ENCODE peak calls at places on chromosome 1, in five cellular contexts. S is GM23338, A is suprapubic skin, G is endothelial cell of umbilical vein, U is H1. Z is an unnamed sample.

GRCh38 chr1:241591736-241592135 is 48.4 kb downstream of the CHML start:
- DNase-seq in S (no peak), A (no peak), G (no peak), U (no peak), Z (no peak)

GRCh38 chr1:227417622-227418245 is 99.4 kb upstream of the CDC42BPA start:
- DNase-seq in S (no peak), A (no peak), G (no peak), U (no peak), Z (no peak)

GRCh38 chr1:202547215-202547614 is 163.0 kb downstream of the SYT2 start:
- DNase-seq in S (no peak), A (no peak), G (no peak), U (no peak), Z (no peak)

GRCh38 chr1:157147906-157148717 is 9.9 kb upstream of the ETV3 start:
- DNase-seq in S (no peak), A (no peak), G (no peak), U (no peak), Z (no peak)

GRCh38 chr1:24935196-24935526 is 5.1 kb upstream of the RUNX3 start:
- DNase-seq in S (no peak), A (no peak), G (no peak), U (no peak), Z (no peak)

GRCh38 chr1:103441342-103441741 is 84.2 kb upstream of the RNPC3 start:
- DNase-seq in S (peak), A (no peak), G (no peak), U (no peak), Z (no peak)

GRCh38 chr1:228344631-228345072 is 62.0 kb downstream of the TRIM11 start:
- DNase-seq in S (no peak), A (peak), G (no peak), U (no peak), Z (peak)

GRCh38 chr1:905811-906531 is 17.8 kb upstream of the SAMD11 start:
- DNase-seq in S (no peak), A (peak), G (no peak), U (no peak), Z (peak)

GRCh38 chr1:216178266-216178665 is 245.0 kb downstream of the USH2A start:
- DNase-seq in S (no peak), A (no peak), G (no peak), U (no peak), Z (no peak)

GRCh38 chr1:58620926-58621325 is 43.9 kb upstream of the TACSTD2 start:
- DNase-seq in S (no peak), A (no peak), G (no peak), U (no peak), Z (no peak)

GRCh38 chr1:71438626-71439025 is 357.8 kb upstream of the ZRANB2 start:
- DNase-seq in S (peak), A (no peak), G (no peak), U (no peak), Z (no peak)

GRCh38 chr1:237713886-237714285 is 176.8 kb downstream of the ZP4 start:
- DNase-seq in S (no peak), A (no peak), G (no peak), U (no peak), Z (no peak)

GRCh38 chr1:107536266-107536665 is 395.4 kb downstream of the NTNG1 start:
- DNase-seq in S (no peak), A (no peak), G (no peak), U (no peak), Z (no peak)

GRCh38 chr1:23578311-23578996 is 19.2 kb upstream of the ID3 start:
- DNase-seq in S (no peak), A (no peak), G (no peak), U (no peak), Z (no peak)

GRCh38 chr1:201436461-201436860 is 14.9 kb upstream of the TNNI1 start:
- DNase-seq in S (peak), A (no peak), G (no peak), U (no peak), Z (no peak)

GRCh38 chr1:39076127-39076798 is 50.1 kb downstream of the NDUFS5 start:
- DNase-seq in S (no peak), A (no peak), G (no peak), U (no peak), Z (peak)

GRCh38 chr1:172658871-172659453 is at the start of gene FASLG:
- DNase-seq in S (no peak), A (no peak), G (no peak), U (no peak), Z (no peak)

GRCh38 chr1:43947061-43947889 is 525 bp downstream of the IPO13 start:
- DNase-seq in S (no peak), A (no peak), G (no peak), U (no peak), Z (peak)

GRCh38 chr1:25714532-25714931 is 85.5 kb upstream of the SELENON start:
- DNase-seq in S (no peak), A (no peak), G (no peak), U (no peak), Z (no peak)

GRCh38 chr1:227900571-227901051 is 47.1 kb downstream of the WNT9A start:
- DNase-seq in S (no peak), A (no peak), G (no peak), U (no peak), Z (peak)

DNA sequence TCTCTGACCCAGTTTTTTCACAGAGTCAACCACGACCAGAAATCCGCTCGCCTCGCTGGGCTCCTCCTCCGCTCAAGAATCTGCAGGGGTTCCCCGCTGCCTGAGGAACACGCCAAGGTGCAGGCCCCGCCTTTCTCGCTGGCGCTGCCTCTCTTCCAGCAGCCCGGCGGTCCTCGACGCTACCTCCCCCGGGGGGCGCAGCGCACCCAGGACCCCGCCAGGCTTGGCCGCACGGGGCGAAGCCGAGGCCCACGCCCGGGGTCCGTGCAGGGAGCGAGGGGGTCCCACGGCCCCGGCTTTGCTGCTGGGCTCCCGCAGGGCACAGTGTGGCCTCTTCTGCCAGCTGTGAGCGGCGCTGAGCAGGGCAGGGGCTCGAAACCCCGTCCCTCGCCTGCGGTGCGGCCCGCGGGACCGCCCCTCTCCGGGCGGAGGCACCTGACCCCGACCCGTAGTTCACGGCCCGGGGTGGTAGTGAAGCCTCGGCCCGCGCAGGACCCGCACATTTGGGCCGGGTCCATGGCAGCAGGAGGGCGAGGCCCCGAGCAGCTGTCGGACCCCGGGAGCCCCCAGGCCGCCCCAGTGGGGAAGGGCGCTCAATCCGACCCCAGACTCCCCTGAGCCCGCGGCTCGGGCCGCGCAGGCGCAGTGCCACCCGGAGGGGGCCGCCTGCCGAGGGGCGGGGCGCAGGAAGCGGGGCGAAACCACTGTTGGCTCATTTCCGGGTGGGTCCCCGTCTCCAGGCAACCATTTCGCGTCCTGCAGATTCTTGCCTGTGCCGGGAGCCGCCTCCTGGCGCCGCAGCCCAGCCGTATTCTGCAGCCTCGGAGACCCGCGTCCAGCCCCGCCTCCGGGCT is 10.0 kb upstream of the MMEL1 start:
- DNase-seq in S (peak), A (peak), G (peak), U (peak), Z (peak)
- TF ChIP-seq CTCF in S (no peak), A (no peak), G (no peak), U (no peak), Z (peak)

DNA sequence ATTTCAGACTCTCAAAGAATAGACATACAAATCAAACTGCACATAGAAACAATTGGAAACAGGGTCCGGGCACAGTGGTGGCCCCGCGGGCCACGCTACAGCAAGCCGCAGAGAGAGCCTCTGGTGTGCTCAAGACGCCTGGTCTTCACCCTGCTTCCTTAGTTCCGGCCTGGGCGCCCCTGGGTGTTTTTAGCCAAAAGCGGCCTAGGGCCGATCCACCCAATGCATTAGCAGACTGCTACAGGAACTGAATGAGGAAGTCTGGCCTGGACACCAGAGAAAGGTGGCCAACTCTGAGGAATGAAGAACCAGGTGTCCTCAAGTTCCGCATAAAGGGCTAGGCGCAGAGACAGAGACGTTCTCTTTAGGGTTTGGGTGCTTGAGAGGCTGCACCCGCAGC is 1.7 kb downstream of the PRRX1 start:
- DNase-seq in S (no peak), A (no peak), G (no peak), U (no peak), Z (no peak)
- H3K27ac ChIP-seq in S (no peak), A (peak), G (no peak), U (no peak), Z (no peak)

GRCh38 chr1:176066709-176067108 is 140.4 kb downstream of the COP1 start:
- DNase-seq in S (no peak), A (no peak), G (no peak), U (no peak), Z (no peak)

GRCh38 chr1:176073524-176074157 is 133.4 kb downstream of the COP1 start:
- DNase-seq in S (peak), A (no peak), G (peak), U (no peak), Z (no peak)

GRCh38 chr1:176068256-176068655 is 138.8 kb downstream of the COP1 start:
- DNase-seq in S (no peak), A (no peak), G (no peak), U (no peak), Z (no peak)
- TF ChIP-seq POLR2AphosphoS5 in S (no peak), A (no peak), G (no peak), U (no peak), Z (no peak)

GRCh38 chr1:56360021-56360420 is 219.3 kb downstream of the PLPP3 start:
- DNase-seq in S (no peak), A (no peak), G (no peak), U (no peak), Z (no peak)

GRCh38 chr1:56357931-56358783 is 221.2 kb downstream of the PLPP3 start:
- DNase-seq in S (no peak), A (no peak), G (peak), U (no peak), Z (no peak)

GRCh38 chr1:56359036-56359435 is 220.3 kb downstream of the PLPP3 start:
- DNase-seq in S (no peak), A (no peak), G (no peak), U (no peak), Z (no peak)

GRCh38 chr1:56362994-56363770 is 216.2 kb downstream of the PLPP3 start:
- DNase-seq in S (no peak), A (no peak), G (peak), U (no peak), Z (no peak)
- TF ChIP-seq CTCF in S (no peak), A (no peak), G (no peak), U (no peak), Z (no peak)

DNA sequence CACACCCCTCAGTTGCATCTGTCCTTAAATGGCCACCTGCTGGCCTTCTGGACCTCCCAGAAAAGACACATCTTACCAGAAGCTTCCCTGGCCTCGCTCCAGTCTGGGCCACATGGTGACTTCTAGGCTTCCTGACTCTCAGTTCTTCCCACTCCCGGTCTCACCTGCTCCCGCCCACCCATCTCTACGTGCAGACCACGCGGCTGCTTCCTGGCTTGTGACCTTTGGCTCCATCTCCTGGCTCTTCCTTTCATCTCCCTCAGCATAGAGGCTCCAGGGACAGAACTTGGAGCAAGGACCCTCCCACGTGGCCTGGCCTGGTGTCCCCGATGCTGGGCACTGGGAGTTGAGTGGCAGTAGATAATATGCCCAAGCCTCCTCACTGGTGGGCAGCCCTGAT is 124.9 kb upstream of the IRF2BP2 start:
- DNase-seq in S (no peak), A (no peak), G (no peak), U (no peak), Z (no peak)
- H3K27ac ChIP-seq in S (no peak), A (no peak), G (no peak), U (no peak), Z (no peak)

GRCh38 chr1:151621351-151621750 is 9.5 kb downstream of the SNX27 start:
- DNase-seq in S (no peak), A (no peak), G (no peak), U (no peak), Z (no peak)
- TF ChIP-seq POLR2AphosphoS5 in S (no peak), A (no peak), G (no peak), U (no peak), Z (no peak)

Z was measured in spleen.